ENCODE peak calls at places on chromosomes 4 and X, in five cellular contexts. G is A673, V is AG04450, E is heart left ventricle, X is Peyer's patch. Q is an unnamed sample.

GRCh38 chr4:8727546-8728510 is 135.3 kb downstream of the CPZ start:
- DNase-seq in V (no peak), E (no peak), X (peak; percentile 30), G (no peak), Q (no peak)

GRCh38 chr4:186701273-186701672 is 22.4 kb downstream of the FAT1 start:
- DNase-seq in E (no peak), G (peak; percentile 68), V (no peak), X (no peak), Q (no peak)

GRCh38 chr4:155085843-155086530 is 122.4 kb upstream of the NPY2R start:
- DNase-seq in G (no peak), V (no peak), E (no peak), X (no peak), Q (no peak)

GRCh38 chr4:147829401-147830101 is 97.7 kb downstream of the ARHGAP10 start:
- DNase-seq in E (peak; percentile 63), V (no peak), G (no peak), X (peak; percentile 49), Q (no peak)

GRCh38 chr4:2954358-2955185 is 8.6 kb downstream of the NOP14 start:
- DNase-seq in E (no peak), V (no peak), X (no peak), G (no peak), Q (peak; percentile 36)

GRCh38 chr4:123701046-123701445 is 304.5 kb downstream of the SPRY1 start:
- DNase-seq in E (no peak), V (no peak), G (no peak), X (no peak), Q (no peak)

GRCh38 chr4:98566491-98567008 is 91.9 kb downstream of the TSPAN5 start:
- DNase-seq in G (peak; percentile 26), E (no peak), V (no peak), X (no peak), Q (no peak)

GRCh38 chr4:4866833-4867744 is 7.6 kb downstream of the MSX1 start:
- DNase-seq in E (peak; percentile 63), X (no peak), G (no peak), V (no peak), Q (no peak)

GRCh38 chr4:107896651-107897050 is 34.7 kb upstream of the CYP2U1 start:
- DNase-seq in E (no peak), V (no peak), G (no peak), X (no peak), Q (no peak)

GRCh38 chr4:102497986-102498385 is 3.2 kb upstream of the NFKB1 start:
- DNase-seq in E (no peak), G (no peak), V (no peak), X (no peak), Q (no peak)

GRCh38 chr4:114208747-114209146 is 229.3 kb upstream of the ARSJ start:
- DNase-seq in X (no peak), V (no peak), E (no peak), G (no peak), Q (no peak)

GRCh38 chr4:119672086-119672485 is 43.5 kb upstream of the PDE5A start:
- DNase-seq in X (no peak), E (no peak), G (no peak), V (no peak), Q (no peak)

GRCh38 chr4:25656031-25656430 is 380 bp downstream of the SLC34A2 start:
- DNase-seq in E (no peak), G (no peak), X (no peak), V (no peak), Q (no peak)

GRCh38 chrX:132023896-132024386 is 839 bp downstream of the STK26 start:
- DNase-seq in X (peak; percentile 54), G (peak; percentile 30), E (no peak), V (no peak), Q (peak; percentile 25)

GRCh38 chrX:47540754-47541538 is 20.1 kb upstream of the ARAF start:
- DNase-seq in V (peak; percentile 76), X (peak; percentile 82), G (peak; percentile 86), E (peak; percentile 82), Q (no peak)

GRCh38 chrX:65451663-65452062 is 82.9 kb downstream of the LAS1L start:
- DNase-seq in X (no peak), E (no peak), G (peak; percentile 13), V (no peak), Q (no peak)

GRCh38 chr4:156594619-156595018 is 377.0 kb downstream of the PDGFC start:
- DNase-seq in V (no peak), G (peak; percentile 77), X (peak; percentile 48), E (peak; percentile 30), Q (no peak)

GRCh38 chr4:140102406-140102805 is 51.6 kb downstream of the MAML3 start:
- DNase-seq in G (no peak), X (no peak), V (no peak), E (no peak), Q (no peak)

GRCh38 chrX:71652405-71652804 is 14.9 kb upstream of the LOC101059915 start:
- DNase-seq in E (no peak), X (peak; percentile 72), G (peak; percentile 65), V (peak; percentile 18), Q (peak; percentile 15)

GRCh38 chr4:141347738-141348524 is 127.2 kb downstream of the ZNF330 start:
- DNase-seq in X (no peak), E (no peak), G (no peak), V (no peak), Q (no peak)

GRCh38 chr4:158169516-158169915 is 3.3 kb downstream of the GASK1B start:
- DNase-seq in X (no peak), G (no peak), E (no peak), V (no peak), Q (no peak)

GRCh38 chr4:144451771-144452170 is 194.2 kb upstream of the HHIP start:
- DNase-seq in E (no peak), G (no peak), X (no peak), V (peak; percentile 4), Q (no peak)

GRCh38 chrX:154123241-154124219 is 20.5 kb upstream of the OPN1LW start:
- DNase-seq in X (peak; percentile 72), G (no peak), V (no peak), E (peak; percentile 31), Q (peak; percentile 14)

GRCh38 chr4:124997907-124998306 is 285.4 kb upstream of the ANKRD50 start:
- DNase-seq in E (no peak), G (no peak), X (no peak), V (no peak), Q (no peak)

GRCh38 chr4:146224331-146224966 is 10.1 kb downstream of the REELD1 start:
- DNase-seq in E (no peak), G (no peak), V (no peak), X (no peak), Q (no peak)

GRCh38 chr4:85498068-85498733 is 23.3 kb downstream of the ARHGAP24 start:
- DNase-seq in X (peak; percentile 82), V (no peak), G (no peak), E (peak; percentile 36), Q (no peak)

GRCh38 chr4:84944952-84945351 is 21.5 kb downstream of the WDFY3 start:
- DNase-seq in X (no peak), V (no peak), G (no peak), E (no peak), Q (no peak)

GRCh38 chrX:9557508-9557907 is 92.7 kb downstream of the TBL1X start:
- DNase-seq in V (no peak), E (no peak), X (no peak), G (no peak), Q (no peak)
- H3K4me3 ChIP-seq in V (no peak overlapping the region), E (no peak overlapping the region), X (no peak overlapping the region), G (no peak overlapping the region), Q (no peak overlapping the region)

GRCh38 chr4:22502895-22503814 is 12.7 kb downstream of the ADGRA3 start:
- DNase-seq in V (no peak), G (peak; percentile 41), X (no peak), E (no peak), Q (no peak)
- H3K27ac ChIP-seq in V (no peak overlapping the region), G (no peak overlapping the region), X (no peak overlapping the region), E (no peak overlapping the region), Q (no peak overlapping the region)

DNA sequence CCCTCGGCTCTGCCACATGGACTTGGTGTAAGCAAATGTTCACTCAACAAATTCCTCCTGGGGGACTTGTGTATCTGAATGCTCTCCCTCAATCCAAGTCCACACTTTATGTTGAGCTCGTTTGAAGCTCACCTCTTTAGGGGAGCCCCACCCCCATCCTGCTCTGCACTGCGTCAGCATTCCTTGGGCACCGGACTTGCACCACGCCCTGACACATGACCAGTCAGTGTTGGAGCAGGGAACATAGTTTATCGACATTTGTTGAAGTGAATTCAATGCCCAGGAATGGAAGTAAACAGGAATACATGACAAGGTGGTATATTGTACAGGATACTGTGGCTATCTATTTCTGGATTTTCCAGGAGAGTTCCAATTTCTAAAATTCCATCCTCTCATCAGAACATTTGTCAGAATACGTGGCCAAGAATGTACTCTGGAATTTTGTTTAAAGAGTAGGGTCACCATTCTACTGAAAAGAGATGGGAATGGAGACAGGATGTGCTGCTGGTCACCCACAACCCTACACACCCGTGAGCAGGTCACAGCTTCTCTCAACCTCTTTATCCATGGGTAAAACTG is 59.9 kb upstream of the LNX1 start:
- DNase-seq in X (peak; percentile 85), G (no peak), V (no peak), E (peak; percentile 49), Q (no peak)
- H3K4me3 ChIP-seq in X (no peak overlapping the region), G (no peak overlapping the region), V (no peak overlapping the region), E (peak overlapping the region; percentile 37), Q (no peak overlapping the region)

DNA sequence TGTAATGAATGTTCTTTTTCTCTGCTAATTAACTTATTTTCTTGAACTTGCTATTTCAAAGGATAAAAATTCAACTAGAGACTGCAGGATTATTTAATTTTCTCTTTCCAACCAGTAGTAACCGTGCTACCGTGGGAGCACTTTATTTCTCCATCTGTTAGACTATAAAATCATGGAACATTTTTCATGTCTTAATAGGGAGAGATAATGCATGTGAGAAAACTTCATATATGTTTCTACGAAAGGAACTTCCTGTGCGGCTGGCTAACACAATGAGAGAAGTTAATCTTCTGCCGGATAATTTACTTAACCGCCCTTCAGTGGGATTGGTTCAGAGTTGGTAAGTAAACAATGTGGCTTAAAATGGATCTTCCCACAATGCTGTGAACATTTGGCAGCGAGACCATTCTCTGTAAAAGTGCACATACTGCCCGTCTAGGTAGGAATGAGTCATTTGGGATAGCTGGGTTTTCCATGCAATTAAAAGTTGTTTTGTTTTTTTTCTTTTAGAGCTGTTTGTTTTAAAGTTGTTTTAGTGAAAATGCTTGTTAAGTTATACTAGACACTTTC is 29.5 kb downstream of the PDK3 start:
- DNase-seq in G (peak; percentile 81), E (no peak), V (peak; percentile 30), X (no peak), Q (no peak)
- H3K27ac ChIP-seq in G (peak overlapping the region; percentile 66), E (peak overlapping the region; percentile 20), V (no peak overlapping the region), X (no peak overlapping the region), Q (no peak overlapping the region)